ENCODE peak calls at places on chromosomes 7 and 10, in four cellular contexts. One of them, this sample, is unnamed.
A peak's percentile ranks its signal among the peaks of the same experiment; 100 is the strongest.

GRCh38 chr7:84412161-84412969 is 217.8 kb upstream of the SEMA3A start:
- DNase-seq in mesendoderm: peak; percentile 29
- DNase-seq in IMR-90: peak; percentile 99
- DNase-seq in H1: no peak
- DNase-seq in this sample: no peak

GRCh38 chr10:101467286-101467770 is 113.4 kb downstream of the BTRC start:
- DNase-seq in mesendoderm: peak; percentile 89
- DNase-seq in IMR-90: peak; percentile 78
- DNase-seq in H1: no peak
- DNase-seq in this sample: peak; percentile 42

GRCh38 chr10:132962623-132963429 is 20.5 kb upstream of the CFAP46 start:
- DNase-seq in mesendoderm: no peak
- DNase-seq in IMR-90: peak; percentile 51
- DNase-seq in H1: no peak
- DNase-seq in this sample: no peak

GRCh38 chr7:116707289-116707688 is 35.3 kb downstream of the MET start:
- DNase-seq in mesendoderm: no peak
- DNase-seq in IMR-90: no peak
- DNase-seq in H1: no peak
- DNase-seq in this sample: no peak

GRCh38 chr7:27235387-27236052 is 7.1 kb upstream of the EVX1 start:
- DNase-seq in mesendoderm: peak; percentile 91
- DNase-seq in IMR-90: no peak
- DNase-seq in H1: no peak
- DNase-seq in this sample: peak; percentile 84

GRCh38 chr7:38541440-38541839 is 89.7 kb downstream of the AMPH start:
- DNase-seq in mesendoderm: no peak
- DNase-seq in IMR-90: no peak
- DNase-seq in H1: no peak
- DNase-seq in this sample: no peak

GRCh38 chr10:131848741-131849590 is 51.8 kb upstream of the PPP2R2D start:
- DNase-seq in mesendoderm: no peak
- DNase-seq in IMR-90: no peak
- DNase-seq in H1: no peak
- DNase-seq in this sample: peak; percentile 25

GRCh38 chr7:102455596-102455995 is 9.1 kb downstream of the ALKBH4 start:
- DNase-seq in mesendoderm: no peak
- DNase-seq in IMR-90: no peak
- DNase-seq in H1: no peak
- DNase-seq in this sample: peak; percentile 33

GRCh38 chr10:74227697-74228424 is 76.8 kb downstream of the ADK start:
- DNase-seq in mesendoderm: no peak
- DNase-seq in IMR-90: peak; percentile 62
- DNase-seq in H1: no peak
- DNase-seq in this sample: no peak

GRCh38 chr7:107938448-107939250 is 47.7 kb downstream of the DLD start:
- DNase-seq in mesendoderm: no peak
- DNase-seq in IMR-90: no peak
- DNase-seq in H1: no peak
- DNase-seq in this sample: no peak

GRCh38 chr7:17370901-17371550 is 72.6 kb downstream of the AHR start:
- DNase-seq in mesendoderm: no peak
- DNase-seq in IMR-90: peak; percentile 18
- DNase-seq in H1: no peak
- DNase-seq in this sample: no peak

GRCh38 chr10:90484518-90484917 is 373.3 kb downstream of the HTR7 start:
- DNase-seq in mesendoderm: peak; percentile 27
- DNase-seq in IMR-90: no peak
- DNase-seq in H1: no peak
- DNase-seq in this sample: peak; percentile 30

GRCh38 chr7:155333346-155334234 is 35.9 kb downstream of the INSIG1 start:
- DNase-seq in mesendoderm: no peak
- DNase-seq in IMR-90: no peak
- DNase-seq in H1: no peak
- DNase-seq in this sample: no peak

GRCh38 chr7:32158751-32159360 is 88.6 kb upstream of the PDE1C start:
- DNase-seq in mesendoderm: no peak
- DNase-seq in IMR-90: peak; percentile 38
- DNase-seq in H1: no peak
- DNase-seq in this sample: no peak

GRCh38 chr7:2782565-2782964 is 61.5 kb downstream of the GNA12 start:
- DNase-seq in mesendoderm: no peak
- DNase-seq in IMR-90: no peak
- DNase-seq in H1: no peak
- DNase-seq in this sample: no peak

GRCh38 chr10:86025509-86025908 is 341.1 kb downstream of the GRID1 start:
- DNase-seq in mesendoderm: no peak
- DNase-seq in IMR-90: no peak
- DNase-seq in H1: no peak
- DNase-seq in this sample: no peak

GRCh38 chr10:49593998-49594397 is 16.1 kb upstream of the SLC18A3 start:
- DNase-seq in mesendoderm: no peak
- DNase-seq in IMR-90: no peak
- DNase-seq in H1: no peak
- DNase-seq in this sample: no peak

GRCh38 chr10:17951868-17952371 is at the start of gene SLC39A12:
- DNase-seq in mesendoderm: peak; percentile 14
- DNase-seq in IMR-90: peak; percentile 86
- DNase-seq in H1: no peak
- DNase-seq in this sample: no peak

GRCh38 chr10:132970641-132971438 is 28.5 kb upstream of the CFAP46 start:
- DNase-seq in mesendoderm: no peak
- DNase-seq in IMR-90: no peak
- DNase-seq in H1: no peak
- DNase-seq in this sample: no peak

GRCh38 chr7:147015999-147016398 is 899.4 kb downstream of the CNTNAP2 start:
- DNase-seq in mesendoderm: no peak
- DNase-seq in IMR-90: no peak
- DNase-seq in H1: no peak
- DNase-seq in this sample: no peak

GRCh38 chr7:29196191-29196590 is 1.6 kb downstream of the CHN2 start:
- DNase-seq in mesendoderm: no peak
- DNase-seq in IMR-90: no peak
- DNase-seq in H1: no peak
- DNase-seq in this sample: no peak

GRCh38 chr10:120789292-120789691 is 61.9 kb upstream of the WDR11 start:
- DNase-seq in mesendoderm: no peak
- DNase-seq in IMR-90: no peak
- DNase-seq in H1: no peak
- DNase-seq in this sample: no peak

GRCh38 chr7:33423646-33424020 is 294.3 kb downstream of the BBS9 start:
- DNase-seq in mesendoderm: peak; percentile 67
- DNase-seq in IMR-90: no peak
- DNase-seq in H1: peak; percentile 3
- DNase-seq in this sample: no peak

GRCh38 chr7:115300228-115300870 is 378.5 kb downstream of the MDFIC start:
- DNase-seq in mesendoderm: no peak
- DNase-seq in IMR-90: peak; percentile 72
- DNase-seq in H1: no peak
- DNase-seq in this sample: no peak

GRCh38 chr10:4280481-4281206 is 495.6 kb upstream of the KLF6 start:
- DNase-seq in mesendoderm: no peak
- DNase-seq in IMR-90: peak; percentile 63
- DNase-seq in H1: no peak
- DNase-seq in this sample: no peak

GRCh38 chr7:27640914-27641570 is 21.6 kb downstream of the HIBADH start:
- DNase-seq in mesendoderm: no peak
- DNase-seq in IMR-90: peak; percentile 49
- DNase-seq in H1: no peak
- DNase-seq in this sample: no peak

GRCh38 chr10:50919010-50919409 is 33.6 kb upstream of the A1CF start:
- DNase-seq in mesendoderm: no peak
- DNase-seq in IMR-90: peak; percentile 0
- DNase-seq in H1: no peak
- DNase-seq in this sample: no peak

GRCh38 chr10:112349521-112350085 is 24.3 kb upstream of the ACSL5 start:
- DNase-seq in mesendoderm: no peak
- DNase-seq in IMR-90: no peak
- DNase-seq in H1: no peak
- DNase-seq in this sample: no peak

GRCh38 chr10:104479906-104480579 is 126.4 kb downstream of the CFAP58 start:
- DNase-seq in mesendoderm: no peak
- DNase-seq in IMR-90: no peak
- DNase-seq in H1: no peak
- DNase-seq in this sample: no peak

DNA sequence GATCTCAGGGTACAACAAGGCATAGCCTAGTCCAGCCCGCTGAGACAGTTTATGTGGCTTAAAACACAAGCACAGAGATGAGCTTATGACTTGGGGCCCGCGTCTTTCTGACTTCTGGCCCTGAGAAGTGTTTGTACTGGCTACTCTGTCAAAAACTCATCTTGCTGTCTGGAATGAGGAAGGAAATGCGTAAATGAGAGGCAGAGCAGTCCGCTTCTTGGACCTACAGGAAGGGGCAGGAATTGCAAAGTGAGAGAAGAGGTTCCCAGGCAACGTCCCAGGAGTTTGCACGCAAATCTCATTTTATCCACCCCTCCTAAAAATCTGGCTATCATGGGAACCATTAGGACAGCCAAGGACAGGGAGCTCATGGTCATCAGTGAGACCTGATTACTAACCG is 5.5 kb downstream of the ANXA11 start:
- DNase-seq in mesendoderm: peak; percentile 46
- DNase-seq in IMR-90: peak; percentile 82
- DNase-seq in H1: no peak
- DNase-seq in this sample: no peak
- H3K56ac ChIP-seq in mesendoderm: peak overlapping the region; percentile 6
- H3K56ac ChIP-seq in IMR-90: no peak overlapping the region
- H3K56ac ChIP-seq in H1: no peak overlapping the region
- H3K56ac ChIP-seq in this sample: no peak overlapping the region

DNA sequence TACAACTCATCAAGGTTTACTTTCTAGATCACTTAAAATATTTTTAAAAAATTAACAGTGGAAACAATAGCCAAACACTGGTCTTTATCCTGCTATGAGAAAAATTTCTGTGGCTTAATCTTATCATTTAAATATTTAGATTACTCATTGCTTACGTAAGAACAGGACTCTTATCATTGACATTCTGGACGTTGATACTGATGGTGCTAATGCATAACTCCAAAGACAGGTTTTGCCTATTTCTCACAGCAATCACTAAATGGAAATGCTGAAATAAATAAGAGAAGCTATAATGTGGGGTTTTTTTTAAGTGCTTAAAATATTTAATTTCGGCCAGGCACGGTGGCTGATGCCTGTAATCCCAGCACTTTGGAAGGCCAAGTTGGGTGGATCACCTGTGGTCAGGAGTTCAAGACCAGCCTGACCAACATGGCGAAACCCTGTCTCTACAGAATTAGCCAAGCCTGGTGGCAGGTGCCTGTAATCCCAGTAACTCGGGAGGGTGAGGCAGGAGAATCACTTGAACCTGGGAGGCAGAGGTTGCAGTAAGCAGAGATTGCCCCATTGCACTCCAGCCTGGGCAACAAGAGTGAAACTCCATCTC is 195.0 kb downstream of the HGF start:
- DNase-seq in mesendoderm: no peak
- DNase-seq in IMR-90: peak; percentile 94
- DNase-seq in H1: no peak
- DNase-seq in this sample: no peak
- H3K56ac ChIP-seq in mesendoderm: no peak overlapping the region
- H3K56ac ChIP-seq in IMR-90: peak overlapping the region; percentile 39
- H3K56ac ChIP-seq in H1: no peak overlapping the region
- H3K56ac ChIP-seq in this sample: no peak overlapping the region

GRCh38 chr10:115937756-115938032 is 335.3 kb downstream of the GFRA1 start:
- DNase-seq in mesendoderm: no peak
- DNase-seq in IMR-90: no peak
- DNase-seq in H1: no peak
- DNase-seq in this sample: no peak

GRCh38 chr10:115942106-115942505 is 330.9 kb downstream of the GFRA1 start:
- DNase-seq in mesendoderm: no peak
- DNase-seq in IMR-90: peak; percentile 19
- DNase-seq in H1: no peak
- DNase-seq in this sample: no peak

GRCh38 chr10:115936926-115937755 is 335.9 kb downstream of the GFRA1 start:
- DNase-seq in mesendoderm: no peak
- DNase-seq in IMR-90: peak; percentile 69
- DNase-seq in H1: no peak
- DNase-seq in this sample: no peak

GRCh38 chr10:115941247-115941840 is 331.7 kb downstream of the GFRA1 start:
- DNase-seq in mesendoderm: no peak
- DNase-seq in IMR-90: no peak
- DNase-seq in H1: no peak
- DNase-seq in this sample: no peak

DNA sequence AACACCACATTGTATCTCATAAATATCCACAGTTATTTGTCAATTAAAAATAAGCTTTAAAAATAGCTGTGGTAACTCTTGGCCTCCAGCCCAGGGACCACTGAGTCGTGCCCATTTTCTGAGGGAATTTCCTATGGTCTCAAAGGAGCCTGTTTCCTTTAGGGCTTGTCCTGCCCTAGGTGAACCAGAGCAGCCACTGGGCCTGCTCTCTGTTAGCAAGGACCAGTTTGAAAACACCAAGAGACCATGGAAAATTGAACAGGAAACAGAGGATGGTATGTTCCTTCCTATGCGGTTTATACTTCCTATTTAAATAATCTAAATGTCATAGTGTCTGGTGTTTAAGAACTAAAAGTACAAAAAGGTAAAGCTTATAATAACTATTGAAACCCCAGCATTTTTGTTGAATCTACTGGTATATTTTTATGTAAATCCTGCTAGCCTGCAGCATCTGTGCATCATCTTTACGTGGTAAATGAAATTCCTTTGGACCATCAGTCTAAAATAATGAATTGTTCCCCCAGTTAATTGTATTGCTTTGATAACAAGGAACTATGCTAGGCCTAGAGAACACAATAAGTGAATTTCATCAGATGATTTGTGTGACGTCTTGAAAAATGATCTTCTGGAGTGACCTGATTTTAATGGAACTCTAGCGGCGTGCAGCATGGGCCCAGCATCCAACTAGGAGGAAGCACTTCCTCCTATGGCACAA is 333.7 kb downstream of the GFRA1 start:
- DNase-seq in mesendoderm: no peak
- DNase-seq in IMR-90: no peak
- DNase-seq in H1: no peak
- DNase-seq in this sample: no peak
- H3K56ac ChIP-seq in mesendoderm: no peak overlapping the region
- H3K56ac ChIP-seq in IMR-90: no peak overlapping the region
- H3K56ac ChIP-seq in H1: no peak overlapping the region
- H3K56ac ChIP-seq in this sample: no peak overlapping the region

GRCh38 chr10:54314430-54314829 is 486.6 kb downstream of the PCDH15 start:
- DNase-seq in mesendoderm: no peak
- DNase-seq in IMR-90: no peak
- DNase-seq in H1: no peak
- DNase-seq in this sample: no peak

DNA sequence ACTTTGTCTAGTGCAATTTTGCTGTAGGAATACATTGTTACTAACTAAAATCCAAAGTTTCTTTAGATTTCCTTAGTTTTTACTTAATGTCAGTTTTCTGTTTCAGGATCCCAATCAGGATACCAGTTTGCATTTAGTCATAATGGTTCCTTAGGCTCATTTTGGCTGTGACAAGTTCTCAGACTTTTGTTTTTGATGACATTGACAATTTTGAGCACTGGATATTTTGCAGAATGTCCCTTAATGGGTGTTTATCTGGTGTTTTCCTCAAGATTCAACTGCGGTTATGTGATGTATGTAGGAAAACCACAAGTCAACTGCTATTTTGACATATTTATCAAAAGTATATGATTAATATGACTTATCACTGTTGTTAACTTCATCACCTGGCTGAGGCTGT is 482.6 kb downstream of the PCDH15 start:
- DNase-seq in mesendoderm: no peak
- DNase-seq in IMR-90: no peak
- DNase-seq in H1: no peak
- DNase-seq in this sample: no peak
- H3K56ac ChIP-seq in mesendoderm: no peak overlapping the region
- H3K56ac ChIP-seq in IMR-90: no peak overlapping the region
- H3K56ac ChIP-seq in H1: no peak overlapping the region
- H3K56ac ChIP-seq in this sample: no peak overlapping the region

This sample was measured in H9.